ENCODE peak calls at places on chromosomes 6 and 20, in four cellular contexts. N is choroid plexus epithelial cell, W is stomach, R is heart left ventricle. P is an unnamed sample.
A peak's percentile ranks its signal among the peaks of the same experiment; 100 is the strongest.

GRCh38 chr20:33650111-33650752 is 11.9 kb upstream of the C20orf144 start:
- DNase-seq in N (no peak), W (no peak), R (no peak), P (no peak)

GRCh38 chr6:47633141-47633540 is 65.2 kb upstream of the ADGRF4 start:
- DNase-seq in N (peak; percentile 26), W (no peak), R (no peak), P (no peak)

GRCh38 chr6:23650676-23651075 is 475.3 kb upstream of the NRSN1 start:
- DNase-seq in N (no peak), R (no peak), W (no peak), P (no peak)

GRCh38 chr6:65113581-65113980 is 593.4 kb downstream of the EYS start:
- DNase-seq in R (no peak), W (no peak), N (peak; percentile 40), P (peak; percentile 4)

GRCh38 chr6:146169872-146170271 is 141.0 kb downstream of the GRM1 start:
- DNase-seq in N (no peak), R (no peak), W (no peak), P (no peak)

GRCh38 chr6:56366112-56366852 is 118.9 kb upstream of the COL21A1 start:
- DNase-seq in R (no peak), N (no peak), W (no peak), P (no peak)

GRCh38 chr20:57468523-57469417 is 56.2 kb downstream of the CTCFL start:
- DNase-seq in R (no peak), W (no peak), N (no peak), P (no peak)

GRCh38 chr6:167153523-167153959 is 4.2 kb downstream of the GPR31 start:
- DNase-seq in R (no peak), N (no peak), W (no peak), P (peak; percentile 54)

GRCh38 chr6:144639654-144640053 is 354.5 kb downstream of the UTRN start:
- DNase-seq in N (no peak), R (no peak), W (no peak), P (no peak)

GRCh38 chr6:124470803-124471202 is 491.4 kb upstream of the RNF217 start:
- DNase-seq in N (no peak), W (no peak), R (no peak), P (no peak)

GRCh38 chr6:50270427-50270826 is 220.7 kb upstream of the DEFB112 start:
- DNase-seq in R (no peak), N (no peak), W (no peak), P (no peak)

GRCh38 chr6:12421596-12421995 is 131.4 kb downstream of the EDN1 start:
- DNase-seq in R (no peak), W (no peak), N (no peak), P (no peak)

GRCh38 chr6:43095939-43096338 is 19.8 kb downstream of the PTK7 start:
- DNase-seq in R (no peak), N (no peak), W (no peak), P (no peak)

GRCh38 chr6:127514396-127515227 is 4.5 kb downstream of the MTCL3 start:
- DNase-seq in R (peak; percentile 31), W (no peak), N (peak; percentile 82), P (peak; percentile 60)

GRCh38 chr6:109693128-109693527 is 2.0 kb downstream of the FIG4 start:
- DNase-seq in W (no peak), R (no peak), N (no peak), P (no peak)
- H3K4me3 ChIP-seq in W (no peak overlapping the region), R (no peak overlapping the region), N (no peak overlapping the region), P (no peak overlapping the region)

DNA sequence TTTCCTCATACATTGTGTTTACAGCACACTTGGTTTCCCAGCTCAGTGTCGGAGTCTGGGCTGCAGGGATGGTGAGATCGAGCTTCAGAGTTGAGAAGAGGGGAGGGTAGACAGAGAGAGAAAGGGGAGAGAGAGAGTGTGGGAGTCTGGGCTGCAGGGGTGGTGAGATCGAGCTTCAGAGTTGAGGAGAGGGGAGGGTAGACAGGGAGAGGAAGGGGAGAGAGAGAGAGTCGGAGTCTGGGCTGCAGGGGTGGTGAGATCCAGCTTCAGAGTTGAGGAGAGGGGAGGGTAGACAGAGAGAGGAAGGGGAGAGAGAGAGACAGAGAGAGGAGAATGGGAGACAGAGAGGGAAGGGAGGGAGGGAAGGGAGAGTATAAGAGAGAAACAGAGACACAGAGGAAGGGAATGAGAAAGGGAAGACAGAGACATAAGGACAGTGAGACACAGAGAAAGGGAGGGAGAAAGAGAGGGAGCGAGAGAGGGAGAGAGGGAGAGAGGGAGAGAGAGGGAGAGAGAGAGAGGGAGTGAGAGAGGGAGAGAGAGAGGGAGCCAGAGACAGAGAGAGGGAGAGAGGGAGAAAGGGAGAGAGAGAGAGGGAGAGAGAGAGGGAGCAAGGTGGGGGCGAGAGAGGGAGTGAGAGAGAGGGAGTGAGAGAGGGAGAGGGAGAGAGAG is 222.7 kb upstream of the GMDS start:
- DNase-seq in R (no peak), N (no peak), W (no peak), P (no peak)
- H3K4me3 ChIP-seq in R (no peak overlapping the region), N (no peak overlapping the region), W (no peak overlapping the region), P (no peak overlapping the region)

GRCh38 chr6:169723200-169723909 is 945 bp downstream of the PHF10 start:
- DNase-seq in W (peak; percentile 80), N (peak; percentile 86), R (peak; percentile 89), P (peak; percentile 61)

GRCh38 chr6:169723991-169724553 is at the start of gene PHF10:
- DNase-seq in N (peak; percentile 32), R (peak; percentile 43), W (peak; percentile 33), P (no peak)

GRCh38 chr6:169725270-169726048 is 1.2 kb upstream of the PHF10 start:
- DNase-seq in W (peak; percentile 65), N (peak; percentile 79), R (peak; percentile 28), P (peak; percentile 78)

GRCh38 chr6:169726049-169726400 is 1.7 kb upstream of the PHF10 start:
- DNase-seq in W (no peak), R (no peak), N (no peak), P (no peak)

GRCh38 chr6:169724554-169725269 is 412 bp upstream of the PHF10 start:
- DNase-seq in R (peak; percentile 72), W (peak; percentile 55), N (no peak), P (no peak)
- H3K4me3 ChIP-seq in R (peak overlapping the region; percentile 87), W (peak overlapping the region; percentile 76), N (peak overlapping the region; percentile 71), P (peak overlapping the region; percentile 47)

DNA sequence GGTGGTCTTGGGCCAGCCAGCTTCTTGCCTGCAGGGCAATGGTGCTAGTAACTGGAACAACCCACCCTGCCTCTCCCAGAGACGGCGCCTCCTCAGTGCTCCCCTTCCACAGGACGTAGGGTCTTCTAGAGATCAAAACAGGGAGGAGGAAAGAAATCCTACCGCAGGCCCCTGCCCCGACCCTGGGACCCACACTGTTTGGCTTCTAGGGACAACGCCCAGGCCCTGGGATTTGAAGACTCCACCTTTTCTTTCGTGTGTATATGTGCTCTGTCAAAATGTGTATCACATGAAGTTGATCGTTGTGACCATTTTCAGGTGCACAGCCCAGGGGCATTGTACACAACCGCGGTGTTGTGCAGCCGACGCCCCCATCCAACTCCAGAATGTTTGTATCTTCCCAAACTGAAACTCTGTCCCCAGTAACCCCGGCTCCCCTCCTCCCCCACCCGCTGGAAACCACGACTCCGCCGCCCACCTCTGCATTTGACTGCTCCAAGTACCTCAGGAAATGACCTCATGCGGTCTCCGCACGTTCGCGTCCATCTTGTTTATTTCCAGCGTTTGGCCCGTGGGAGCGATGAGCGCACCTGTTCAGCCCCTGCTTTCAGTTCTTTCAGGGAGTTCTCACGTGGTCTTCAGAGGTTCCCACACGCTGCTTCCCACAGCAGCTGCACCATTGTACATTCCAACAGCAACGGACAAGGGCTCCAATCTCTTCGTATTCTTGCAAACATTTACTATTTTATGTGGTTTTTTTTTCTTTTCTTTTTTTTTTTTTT is 3.4 kb upstream of the BHLHE23 start:
- DNase-seq in W (peak; percentile 43), R (no peak), N (peak; percentile 11), P (no peak)
- H3K4me3 ChIP-seq in W (no peak overlapping the region), R (no peak overlapping the region), N (no peak overlapping the region), P (no peak overlapping the region)

GRCh38 chr20:1808101-1808500 is 87.1 kb upstream of the SIRPA start:
- DNase-seq in W (no peak), N (no peak), R (no peak), P (no peak)

GRCh38 chr20:1809121-1809520 is 86.1 kb upstream of the SIRPA start:
- DNase-seq in W (no peak), R (no peak), N (peak; percentile 39), P (peak; percentile 81)

GRCh38 chr20:1810572-1810925 is 84.7 kb upstream of the SIRPA start:
- DNase-seq in N (no peak), R (no peak), W (no peak), P (no peak)

GRCh38 chr20:1810926-1811620 is 84.1 kb upstream of the SIRPA start:
- DNase-seq in R (no peak), N (peak; percentile 44), W (no peak), P (peak; percentile 55)

DNA sequence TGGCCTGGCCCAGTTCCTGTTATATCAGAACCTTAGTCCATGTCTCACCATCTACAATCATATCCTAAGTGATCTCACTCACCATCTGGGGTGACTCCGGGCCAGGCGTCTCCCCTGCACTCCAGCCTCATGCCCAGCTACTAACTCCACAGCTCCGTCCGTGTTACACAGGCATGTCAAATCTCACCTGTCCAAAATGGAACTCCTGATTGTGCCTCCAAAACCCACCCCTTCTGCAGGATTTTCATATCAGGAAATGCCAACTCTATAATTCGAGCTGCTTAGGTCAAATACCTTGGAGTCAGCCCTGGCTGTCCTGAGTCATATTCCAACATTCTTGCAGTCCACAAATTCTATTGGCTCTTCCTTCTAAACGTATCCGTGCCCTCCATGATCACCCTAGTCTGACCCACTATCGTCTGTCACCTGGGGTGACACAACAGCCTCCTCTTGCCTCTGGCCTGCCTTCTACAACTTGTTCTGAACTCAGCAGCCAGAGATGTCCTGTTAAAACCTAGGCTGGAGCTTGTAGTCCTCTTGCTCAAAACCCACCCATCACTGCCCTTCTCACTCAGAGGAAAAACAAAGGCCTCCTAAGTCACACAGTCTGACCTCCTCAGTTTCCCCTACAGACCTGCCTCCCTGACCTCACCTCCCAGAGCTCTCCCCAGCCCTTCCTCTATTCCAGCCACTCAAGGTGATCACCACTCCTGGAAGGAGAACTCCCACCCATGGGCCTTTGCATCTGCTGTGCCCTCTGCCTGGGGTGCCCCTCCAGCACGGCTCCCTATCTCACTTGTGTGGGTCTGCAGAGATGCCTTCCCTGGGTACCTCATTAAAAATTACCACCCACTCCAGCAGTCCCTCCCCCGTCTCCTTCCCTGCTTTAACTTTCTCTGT is 85.3 kb upstream of the SIRPA start:
- DNase-seq in W (no peak), R (no peak), N (no peak), P (peak; percentile 49)
- H3K4me3 ChIP-seq in W (no peak overlapping the region), R (no peak overlapping the region), N (no peak overlapping the region), P (no peak overlapping the region)

GRCh38 chr6:2855061-2855519 is 13.4 kb upstream of the SERPINB1 start:
- DNase-seq in N (peak; percentile 68), R (no peak), W (no peak), P (peak; percentile 13)
- H3K4me3 ChIP-seq in N (no peak overlapping the region), R (peak overlapping the region; percentile 6), W (no peak overlapping the region), P (no peak overlapping the region)

P was measured in astrocyte of the spinal cord.